ENCODE peak calls at places on chromosomes 6 and 20, in seven cellular contexts. A is fibroblast of mammary gland, M is epithelial cell of esophagus, V is neural crest cell, P is fibroblast of lung, K is NB4, J is AG09319. I is an unnamed sample.

GRCh38 chr6:2218866-2219265 is 26.5 kb downstream of the GMDS start:
- DNase-seq in M (no peak), P (no peak), V (no peak), K (no peak), A (no peak), J (no peak), I (no peak)

GRCh38 chr6:161181136-161181535 is 92.7 kb downstream of the AGPAT4 start:
- DNase-seq in P (no peak), A (no peak), V (no peak), M (no peak), K (no peak), J (no peak), I (no peak)

GRCh38 chr20:16692442-16692841 is 37.4 kb upstream of the SNRPB2 start:
- DNase-seq in A (peak; percentile 35), J (no peak), V (no peak), K (no peak), P (no peak), M (no peak), I (no peak)

GRCh38 chr6:122200441-122200840 is 199.0 kb upstream of the HSF2 start:
- DNase-seq in K (no peak), P (peak; percentile 12), M (no peak), A (peak; percentile 54), J (no peak), V (no peak), I (no peak)

GRCh38 chr6:139062921-139063320 is 34.4 kb downstream of the ABRACL start:
- DNase-seq in K (no peak), P (peak; percentile 52), J (peak; percentile 74), V (no peak), M (no peak), A (peak; percentile 69), I (no peak)

GRCh38 chr6:17865243-17865642 is 122.2 kb downstream of the KIF13A start:
- DNase-seq in J (no peak), A (no peak), P (no peak), K (no peak), V (no peak), M (peak; percentile 99), I (peak; percentile 94)

GRCh38 chr6:25392372-25392771 is 113.2 kb downstream of the CARMIL1 start:
- DNase-seq in M (peak; percentile 24), V (no peak), P (peak; percentile 28), A (peak; percentile 69), K (no peak), J (no peak), I (peak; percentile 10)

GRCh38 chr6:158467923-158468322 is 92.0 kb upstream of the TMEM181 start:
- DNase-seq in V (no peak), K (no peak), P (no peak), M (no peak), A (no peak), J (no peak), I (no peak)

GRCh38 chr6:149233056-149233715 is 84.3 kb upstream of the TAB2 start:
- DNase-seq in P (peak; percentile 78), A (peak; percentile 88), M (peak; percentile 87), J (peak; percentile 35), V (no peak), K (peak; percentile 67), I (peak; percentile 81)

GRCh38 chr6:117920493-117920845 is 13.4 kb downstream of the SLC35F1 start:
- DNase-seq in P (no peak), K (peak; percentile 16), V (no peak), J (no peak), A (no peak), M (no peak), I (no peak)

GRCh38 chr6:90126178-90126577 is 170.5 kb downstream of the BACH2 start:
- DNase-seq in A (no peak), K (no peak), P (no peak), J (no peak), M (no peak), V (no peak), I (no peak)

GRCh38 chr6:96436398-96436797 is 85.2 kb upstream of the UFL1 start:
- DNase-seq in V (no peak), A (no peak), M (no peak), J (no peak), K (no peak), P (no peak), I (no peak)

GRCh38 chr6:96433950-96434349 is 87.7 kb upstream of the UFL1 start:
- DNase-seq in V (no peak), K (no peak), A (no peak), M (no peak), J (no peak), P (no peak), I (no peak)
- TF ChIP-seq CTCF in V (no peak), K (no peak), A (no peak), M (no peak), J (no peak), P (no peak), I (no peak)

GRCh38 chr20:47784599-47785320 is 521 bp downstream of the SULF2 start:
- DNase-seq in J (no peak), V (peak; percentile 28), M (peak; percentile 55), A (peak; percentile 32), K (no peak), P (peak; percentile 28), I (peak; percentile 44)

GRCh38 chr20:47785321-47785899 is at the start of gene SULF2:
- DNase-seq in M (peak; percentile 50), V (no peak), J (no peak), P (no peak), K (no peak), A (no peak), I (no peak)

GRCh38 chr20:47786763-47787107 is 1.5 kb upstream of the SULF2 start:
- DNase-seq in A (no peak), M (no peak), J (no peak), V (no peak), K (no peak), P (no peak), I (no peak)

GRCh38 chr20:47784256-47784598 is 1.1 kb downstream of the SULF2 start:
- DNase-seq in M (no peak), P (no peak), J (no peak), V (no peak), A (no peak), K (no peak), I (no peak)

DNA sequence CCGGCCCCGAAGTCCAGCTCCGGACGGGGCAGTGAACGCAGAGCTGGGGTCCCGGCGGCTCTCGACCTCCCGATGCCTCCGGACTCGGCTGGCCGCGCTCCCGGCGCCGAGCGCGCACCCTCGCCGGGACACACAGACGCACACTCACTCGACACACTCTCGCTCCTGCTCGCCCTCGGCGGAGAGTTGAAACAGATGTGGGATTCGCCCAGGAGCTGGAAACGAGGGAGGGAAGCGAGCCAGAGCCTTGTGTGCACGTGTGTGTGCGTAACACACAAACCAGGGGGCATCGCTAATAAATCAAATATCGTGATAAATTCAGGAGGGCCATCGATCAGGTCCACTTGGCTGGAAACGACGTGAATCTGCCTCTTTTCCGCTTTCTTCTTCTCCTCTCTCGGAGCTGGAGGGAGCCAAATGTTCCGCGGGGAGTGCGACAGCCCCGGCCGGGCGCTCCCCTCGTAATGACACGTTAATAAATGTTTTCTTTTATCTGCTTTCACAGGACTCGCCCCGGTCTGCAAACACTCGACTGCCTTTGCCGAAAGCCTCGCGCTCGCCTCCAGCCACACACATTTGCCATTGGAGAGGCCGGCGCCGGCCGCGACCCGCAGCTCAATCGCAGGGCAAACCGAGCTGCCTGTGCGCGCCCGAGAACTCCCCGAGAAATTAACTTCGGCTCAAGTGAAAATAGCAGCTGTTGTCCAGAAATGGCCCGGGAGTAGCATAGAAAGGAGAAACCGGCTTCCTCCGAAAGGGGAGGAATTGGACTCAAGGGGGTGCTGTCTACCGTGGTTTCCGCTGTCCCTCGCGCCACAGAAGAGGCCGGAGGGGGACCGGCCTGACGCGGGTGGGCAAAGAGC is 850 bp upstream of the SULF2 start:
- DNase-seq in K (peak; percentile 63), A (peak; percentile 70), J (peak; percentile 59), V (peak; percentile 75), M (peak; percentile 85), P (peak; percentile 81), I (peak; percentile 83)
- TF ChIP-seq CTCF in K (peak; percentile 38), A (peak; percentile 59), J (peak; percentile 83), V (peak; percentile 85), M (peak; percentile 75), P (peak; percentile 52), I (peak; percentile 92)

GRCh38 chr6:36980876-36981619 is 4.9 kb downstream of the MTCH1 start:
- DNase-seq in P (no peak), A (no peak), M (no peak), V (no peak), J (no peak), K (no peak), I (no peak)

GRCh38 chr6:36977470-36977941 is 8.5 kb downstream of the MTCH1 start:
- DNase-seq in K (peak; percentile 41), A (peak; percentile 42), P (no peak), M (no peak), J (no peak), V (no peak), I (no peak)

GRCh38 chr6:36980129-36980528 is 5.9 kb downstream of the MTCH1 start:
- DNase-seq in V (no peak), A (no peak), M (no peak), J (no peak), K (no peak), P (no peak), I (no peak)

GRCh38 chr6:36978687-36979086 is 7.3 kb downstream of the MTCH1 start:
- DNase-seq in P (no peak), V (no peak), J (no peak), A (no peak), K (no peak), M (no peak), I (no peak)

DNA sequence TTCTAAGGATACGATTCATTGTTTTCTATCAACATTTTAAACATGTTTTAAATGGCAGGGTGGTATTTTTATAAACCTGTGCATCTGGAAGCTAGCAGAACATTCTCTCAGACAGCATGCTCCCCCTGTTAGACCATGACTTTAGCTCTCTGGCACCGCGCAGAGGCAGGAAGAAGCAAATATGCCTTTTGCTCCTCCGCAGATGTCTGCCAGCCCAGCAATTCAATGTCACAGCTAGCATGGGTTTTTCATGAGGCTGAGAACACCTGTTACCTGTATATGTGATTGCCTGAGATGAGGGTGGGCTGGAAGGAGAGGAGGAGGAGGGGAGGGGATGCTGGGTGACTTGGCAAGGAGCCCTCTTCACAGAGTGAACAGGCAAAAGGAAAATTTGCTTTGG is 6.7 kb downstream of the MTCH1 start:
- DNase-seq in A (peak; percentile 62), P (peak; percentile 58), M (peak; percentile 57), K (no peak), J (peak; percentile 44), V (no peak), I (no peak)
- TF ChIP-seq CTCF in A (peak; percentile 85), P (peak; percentile 81), M (peak; percentile 77), K (no peak), J (peak; percentile 95), V (peak; percentile 47), I (no peak)

GRCh38 chr20:10669843-10670446 is 3.9 kb downstream of the JAG1 start:
- DNase-seq in P (no peak), V (no peak), J (no peak), K (no peak), M (no peak), A (no peak), I (no peak)

GRCh38 chr20:10672579-10673127 is 1.1 kb downstream of the JAG1 start:
- DNase-seq in A (peak; percentile 66), K (peak; percentile 82), J (no peak), V (peak; percentile 37), P (peak; percentile 65), M (no peak), I (peak; percentile 69)

GRCh38 chr20:10670521-10671220 is 3.1 kb downstream of the JAG1 start:
- DNase-seq in A (no peak), V (peak; percentile 32), J (no peak), K (peak; percentile 58), P (peak; percentile 41), M (no peak), I (no peak)

GRCh38 chr20:10671850-10672578 is 1.8 kb downstream of the JAG1 start:
- DNase-seq in K (peak; percentile 89), M (peak; percentile 30), J (no peak), P (peak; percentile 72), V (no peak), A (peak; percentile 67), I (peak; percentile 85)

GRCh38 chr20:10671221-10671849 is 2.5 kb downstream of the JAG1 start:
- DNase-seq in A (peak; percentile 94), J (peak; percentile 84), K (peak; percentile 98), P (peak; percentile 98), M (peak; percentile 92), V (peak; percentile 44), I (peak; percentile 98)
- TF ChIP-seq CTCF in A (peak; percentile 63), J (peak; percentile 75), K (peak; percentile 49), P (peak; percentile 76), M (peak; percentile 79), V (peak; percentile 37), I (peak; percentile 45)